ENCODE peak calls at places on chromosomes 6 and 20, in nine cellular contexts. S, A, X, F, H, B, R, V and E are unnamed samples.

GRCh38 chr20:37251836-37252477 is 9.7 kb downstream of the GHRH start:
- DNase-seq in S (no peak), A (no peak), X (no peak), F (no peak), H (no peak), B (no peak), R (no peak), V (peak), E (no peak)

GRCh38 chr6:40138273-40138720 is 204.0 kb upstream of the MOCS1 start:
- DNase-seq in S (no peak), A (no peak), X (no peak), F (no peak), H (no peak), B (no peak), R (no peak), V (no peak), E (no peak)

GRCh38 chr6:160386869-160387518 is 38.8 kb downstream of the SLC22A3 start:
- DNase-seq in S (peak), A (no peak), X (no peak), F (no peak), H (no peak), B (peak), R (no peak), V (peak), E (no peak)

GRCh38 chr6:116087437-116088027 is 13.1 kb upstream of the NT5DC1 start:
- DNase-seq in S (no peak), A (peak), X (no peak), F (no peak), H (no peak), B (peak), R (no peak), V (no peak), E (no peak)

GRCh38 chr6:125749864-125750691 is 646 bp downstream of the HEY2 start:
- DNase-seq in S (no peak), A (no peak), X (no peak), F (no peak), H (no peak), B (no peak), R (peak), V (peak), E (peak)

GRCh38 chr20:1754306-1754705 is 96.7 kb upstream of the SIRPG start:
- DNase-seq in S (no peak), A (no peak), X (no peak), F (no peak), H (no peak), B (no peak), R (no peak), V (no peak), E (no peak)

GRCh38 chr20:4828830-4829493 is 107.3 kb downstream of the PRND start:
- DNase-seq in S (no peak), A (no peak), X (no peak), F (no peak), H (no peak), B (no peak), R (no peak), V (no peak), E (no peak)

GRCh38 chr20:62350629-62351422 is 16.3 kb downstream of the LAMA5 start:
- DNase-seq in S (no peak), A (no peak), X (peak), F (no peak), H (no peak), B (no peak), R (no peak), V (no peak), E (no peak)

GRCh38 chr6:48917233-48917632 is 545.8 kb downstream of the MMUT start:
- DNase-seq in S (no peak), A (no peak), X (no peak), F (no peak), H (no peak), B (no peak), R (no peak), V (no peak), E (peak)

GRCh38 chr20:41428285-41428684 is 61.7 kb upstream of the EMILIN3 start:
- DNase-seq in S (no peak), A (peak), X (no peak), F (no peak), H (no peak), B (peak), R (no peak), V (no peak), E (no peak)

GRCh38 chr6:156943816-156944215 is 166.6 kb downstream of the ARID1B start:
- DNase-seq in S (no peak), A (no peak), X (no peak), F (no peak), H (no peak), B (no peak), R (no peak), V (no peak), E (no peak)